ENCODE peak calls at places on chromosomes 3 and 15, in five cellular contexts. A is H1, E is astrocyte of the spinal cord, K is OCI-LY7, W is neural progenitor cell. N is an unnamed sample.

GRCh38 chr3:101571028-101571895 is 2.7 kb upstream of the PCNP start:
- DNase-seq in A (no peak), E (no peak), K (no peak), W (no peak), N (no peak)

GRCh38 chr15:80643296-80643965 is 51.7 kb upstream of the ABHD17C start:
- DNase-seq in A (no peak), E (no peak), K (no peak), W (no peak), N (no peak)

GRCh38 chr3:27657871-27658270 is 64.3 kb downstream of the EOMES start:
- DNase-seq in A (no peak), E (no peak), K (no peak), W (no peak), N (no peak)

GRCh38 chr3:99842826-99843589 is 25.3 kb downstream of the CMSS1 start:
- DNase-seq in A (no peak), E (peak; percentile 80), K (peak; percentile 10), W (peak; percentile 41), N (no peak)

GRCh38 chr3:62186967-62187366 is 186.4 kb downstream of the FEZF2 start:
- DNase-seq in A (no peak), E (peak; percentile 31), K (peak; percentile 14), W (peak; percentile 48), N (peak; percentile 67)

GRCh38 chr3:186514296-186515002 is 29.7 kb downstream of the CRYGS start:
- DNase-seq in A (no peak), E (no peak), K (no peak), W (no peak), N (peak; percentile 63)

GRCh38 chr15:76678766-76679165 is 226.4 kb downstream of the SCAPER start:
- DNase-seq in A (no peak), E (peak; percentile 18), K (no peak), W (peak; percentile 12), N (no peak)

GRCh38 chr15:45474799-45475198 is 47.8 kb downstream of the SLC30A4 start:
- DNase-seq in A (no peak), E (no peak), K (no peak), W (no peak), N (no peak)

GRCh38 chr3:194469977-194470376 is 16.8 kb downstream of the ATP13A3 start:
- DNase-seq in A (no peak), E (no peak), K (no peak), W (no peak), N (no peak)

GRCh38 chr3:153289334-153289808 is 127.3 kb downstream of the RAP2B start:
- DNase-seq in A (no peak), E (no peak), K (no peak), W (no peak), N (no peak)

GRCh38 chr15:69926011-69926410 is 171.7 kb downstream of the TLE3 start:
- DNase-seq in A (no peak), E (peak; percentile 3), K (no peak), W (no peak), N (no peak)

GRCh38 chr3:117054551-117054950 is 345.0 kb downstream of the TUSC7 start:
- DNase-seq in A (no peak), E (no peak), K (no peak), W (peak; percentile 24), N (no peak)

GRCh38 chr15:25333049-25333448 is 105.8 kb downstream of the UBE3A start:
- DNase-seq in A (no peak), E (peak; percentile 54), K (no peak), W (no peak), N (no peak)

GRCh38 chr3:140529558-140529957 is 148.3 kb upstream of the TRIM42 start:
- DNase-seq in A (no peak), E (no peak), K (no peak), W (no peak), N (no peak)

GRCh38 chr3:126100688-126101301 is 16.9 kb upstream of the SLC41A3 start:
- DNase-seq in A (no peak), E (peak; percentile 66), K (no peak), W (no peak), N (no peak)

GRCh38 chr15:47196057-47196456 is 521.2 kb upstream of the SEMA6D start:
- DNase-seq in A (peak; percentile 82), E (peak; percentile 82), K (peak; percentile 63), W (peak; percentile 93), N (peak; percentile 94)

GRCh38 chr3:153547984-153548383 is 386.0 kb downstream of the RAP2B start:
- DNase-seq in A (no peak), E (no peak), K (no peak), W (no peak), N (no peak)

GRCh38 chr3:146152841-146153240 is 8.1 kb downstream of the PLOD2 start:
- DNase-seq in A (no peak), E (no peak), K (no peak), W (peak; percentile 12), N (no peak)

GRCh38 chr3:179068779-179069530 is 2.7 kb downstream of the ZMAT3 start:
- DNase-seq in A (no peak), E (peak; percentile 23), K (peak; percentile 33), W (peak; percentile 51), N (peak; percentile 59)

GRCh38 chr15:97729270-97729669 is 231.2 kb upstream of the ARRDC4 start:
- DNase-seq in A (no peak), E (no peak), K (no peak), W (peak; percentile 33), N (no peak)

GRCh38 chr15:56428821-56429458 is 36.0 kb downstream of the MNS1 start:
- DNase-seq in A (no peak), E (peak; percentile 42), K (peak; percentile 68), W (peak; percentile 11), N (no peak)

GRCh38 chr3:21920431-21920830 is 169.4 kb upstream of the ZNF385D start:
- DNase-seq in A (no peak), E (peak; percentile 80), K (no peak), W (no peak), N (no peak)

GRCh38 chr3:127585813-127586165 is 4.7 kb downstream of the TPRA1 start:
- DNase-seq in A (no peak), E (no peak), K (no peak), W (no peak), N (no peak)

GRCh38 chr3:127588675-127589577 is 1.6 kb downstream of the TPRA1 start:
- DNase-seq in A (no peak), E (peak; percentile 36), K (peak; percentile 33), W (peak; percentile 28), N (peak; percentile 64)

GRCh38 chr3:127587876-127588275 is 2.7 kb downstream of the TPRA1 start:
- DNase-seq in A (no peak), E (no peak), K (no peak), W (no peak), N (no peak)

GRCh38 chr3:127585163-127585812 is 5.2 kb downstream of the TPRA1 start:
- DNase-seq in A (no peak), E (no peak), K (no peak), W (no peak), N (no peak)

DNA sequence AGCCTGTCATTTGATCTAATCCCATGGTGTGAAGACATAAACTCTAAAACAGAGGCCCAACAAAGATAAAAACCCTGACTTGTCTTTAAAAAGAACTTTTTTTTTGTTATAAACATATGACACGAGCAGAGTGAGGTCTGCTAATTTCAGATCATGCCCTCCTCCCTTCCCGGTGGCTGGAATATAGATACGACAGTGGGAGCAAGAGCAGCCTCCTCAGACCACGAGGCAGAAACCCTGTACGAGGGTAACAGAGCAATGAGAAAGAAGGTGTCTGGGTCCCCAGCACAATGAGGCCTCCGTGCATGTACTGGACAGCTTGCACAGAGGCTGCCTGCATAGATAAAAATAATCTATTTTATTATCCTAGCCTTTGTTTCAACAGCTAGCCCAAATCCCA is 5.8 kb downstream of the TPRA1 start:
- DNase-seq in A (no peak), E (no peak), K (no peak), W (no peak), N (no peak)
- H3K4me3 ChIP-seq in A (no peak overlapping the region), E (no peak overlapping the region), K (no peak overlapping the region), W (no peak overlapping the region), N (no peak overlapping the region)

DNA sequence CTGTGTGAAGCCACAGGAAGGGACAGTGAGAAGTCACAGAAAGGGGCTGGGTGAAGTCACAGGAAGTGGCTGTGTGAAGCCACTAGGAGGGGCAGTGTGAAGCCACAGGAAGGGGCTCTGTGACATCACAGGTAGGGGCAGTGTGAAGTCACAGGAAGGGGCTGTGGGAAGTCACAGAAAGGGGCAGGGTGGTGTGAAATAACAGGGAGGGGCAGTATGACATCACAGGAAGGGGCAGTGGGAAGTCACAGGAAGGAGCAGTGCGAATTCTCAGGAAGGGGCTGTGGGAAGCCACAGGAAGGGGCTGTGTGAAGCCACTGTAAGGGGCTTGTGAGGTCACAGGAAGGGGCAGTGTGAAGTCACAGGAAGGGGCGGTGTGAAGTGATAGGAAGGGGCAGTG is 35.9 kb downstream of the GASK1A start:
- DNase-seq in A (no peak), E (no peak), K (no peak), W (no peak), N (no peak)
- TF ChIP-seq CTCF in A (no peak), E (no peak), K (no peak), W (no peak), N (no peak)

GRCh38 chr3:127762077-127762786 is 60.1 kb downstream of the MGLL start:
- DNase-seq in A (no peak), E (no peak), K (peak; percentile 55), W (no peak), N (no peak)
- H3K4me3 ChIP-seq in A (no peak overlapping the region), E (no peak overlapping the region), K (no peak overlapping the region), W (no peak overlapping the region), N (no peak overlapping the region)

GRCh38 chr3:149367021-149367840 is 10.2 kb downstream of the TM4SF1 start:
- DNase-seq in A (no peak), E (no peak), K (no peak), W (no peak), N (no peak)

GRCh38 chr3:149369991-149370866 is 7.2 kb downstream of the TM4SF1 start:
- DNase-seq in A (peak; percentile 13), E (no peak), K (no peak), W (peak; percentile 63), N (no peak)

GRCh38 chr3:149368850-149369497 is 8.5 kb downstream of the TM4SF1 start:
- DNase-seq in A (no peak), E (no peak), K (no peak), W (no peak), N (no peak)

GRCh38 chr3:149366031-149366430 is 11.4 kb downstream of the TM4SF1 start:
- DNase-seq in A (no peak), E (no peak), K (no peak), W (no peak), N (no peak)

DNA sequence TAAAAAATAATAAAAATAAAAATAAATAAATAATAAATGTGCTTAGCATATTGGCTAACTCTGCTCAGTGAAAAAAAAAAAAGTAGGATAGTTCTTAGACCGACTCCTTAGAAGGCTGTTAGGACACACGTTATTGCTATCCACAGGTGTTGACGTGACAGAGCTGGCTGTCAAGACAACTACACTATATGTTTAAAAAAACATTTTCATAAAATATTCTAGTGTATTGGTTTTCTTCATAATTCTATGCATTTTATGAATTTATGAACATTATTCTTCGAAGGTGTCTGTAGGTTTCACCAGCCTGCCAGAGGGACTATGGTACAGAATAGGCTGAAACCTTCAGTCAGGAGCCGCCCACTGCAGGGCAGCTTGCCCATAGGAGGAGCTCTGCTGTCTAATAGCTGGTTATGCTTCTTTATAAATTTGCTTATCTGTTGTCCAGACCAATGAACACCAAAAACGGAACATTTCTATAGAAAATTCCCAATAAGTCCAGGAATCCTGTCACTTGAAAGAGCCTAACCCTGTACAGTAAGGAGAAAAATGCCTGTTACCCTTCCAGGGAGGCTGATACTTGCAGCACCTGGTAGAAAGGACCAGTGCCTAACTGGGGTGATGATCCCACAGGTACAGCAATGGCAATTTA is 9.1 kb downstream of the TM4SF1 start:
- DNase-seq in A (no peak), E (no peak), K (no peak), W (no peak), N (no peak)
- TF ChIP-seq CTCF in A (no peak), E (no peak), K (no peak), W (no peak), N (no peak)

N was measured in endodermal cell.